ENCODE peak calls at places on chromosomes 1 and 21, in eight cellular contexts. X, Q, Z, F, I, P, H and E are unnamed samples. For H3K4me1, the result is how much of the 10 kb centered on the place peaks cover.

GRCh38 chr1:46489638-46490602 is at the start of gene DMBX1:
- DNase-seq in P (peak), X (peak), I (peak), Z (peak), H (no peak), F (peak), Q (peak), E (no peak)

GRCh38 chr1:188061881-188062280 is 1233.1 kb downstream of the PLA2G4A start:
- DNase-seq in I (no peak), P (no peak), H (no peak), F (no peak), Z (no peak), Q (no peak), X (no peak), E (no peak)

GRCh38 chr1:36411674-36412648 is 14.3 kb upstream of the LSM10 start:
- DNase-seq in F (no peak), Q (no peak), Z (no peak), P (no peak), X (no peak), I (no peak), H (peak), E (no peak)

GRCh38 chr1:57192256-57192655 is 226.4 kb upstream of the C8B start:
- DNase-seq in Q (no peak), I (no peak), X (no peak), F (no peak), P (no peak), H (no peak), Z (no peak), E (no peak)

GRCh38 chr1:54152696-54153095 is at the start of gene CDCP2:
- DNase-seq in F (no peak), Z (no peak), P (no peak), H (no peak), I (no peak), Q (no peak), X (no peak), E (no peak)

GRCh38 chr1:113538225-113538624 is 147.9 kb downstream of the MAGI3 start:
- DNase-seq in F (no peak), P (no peak), I (no peak), Z (no peak), Q (no peak), H (no peak), X (no peak), E (no peak)

GRCh38 chr1:109170051-109170775 is 43.5 kb upstream of the SARS1 start:
- DNase-seq in Z (no peak), P (no peak), X (no peak), I (no peak), H (no peak), Q (no peak), F (no peak), E (no peak)

GRCh38 chr1:247332901-247333361 is 1.3 kb upstream of the ZNF496 start:
- DNase-seq in H (no peak), X (peak), P (peak), I (peak), Z (peak), F (peak), Q (no peak), E (peak)

GRCh38 chr21:46393941-46394818 is 64.5 kb upstream of the DIP2A start:
- DNase-seq in F (no peak), X (no peak), Q (no peak), P (no peak), H (peak), Z (no peak), I (no peak), E (peak)

GRCh38 chr21:32413697-32414578 is 1.4 kb downstream of the EVA1C start:
- DNase-seq in Z (no peak), I (peak), F (peak), Q (no peak), P (peak), H (no peak), X (no peak), E (no peak)

GRCh38 chr21:43210454-43211084 is 41.8 kb downstream of the CRYAA start:
- DNase-seq in I (no peak), H (no peak), F (no peak), X (no peak), Z (no peak), P (peak), Q (no peak), E (no peak)

GRCh38 chr1:67679691-67680090 is 5.3 kb upstream of the GADD45A start:
- DNase-seq in F (no peak), I (no peak), Z (no peak), Q (no peak), H (no peak), P (no peak), X (no peak), E (no peak)

GRCh38 chr21:41605178-41605933 is 97.4 kb upstream of the TMPRSS2 start:
- DNase-seq in X (peak), Q (no peak), Z (peak), I (no peak), F (no peak), H (peak), P (peak), E (no peak)

GRCh38 chr1:183883629-183884028 is 78.7 kb downstream of the RGL1 start:
- DNase-seq in P (peak), Z (no peak), Q (no peak), X (no peak), I (no peak), F (peak), H (no peak), E (peak)

GRCh38 chr1:235960799-235961198 is 94.1 kb upstream of the LYST start:
- DNase-seq in Z (no peak), I (no peak), F (no peak), Q (no peak), P (no peak), H (no peak), X (no peak), E (no peak)

GRCh38 chr1:178614286-178614685 is 101.4 kb downstream of the TEX35 start:
- DNase-seq in Q (no peak), I (no peak), H (peak), F (no peak), Z (no peak), P (no peak), X (no peak), E (no peak)

GRCh38 chr1:56374026-56374974 is 205.1 kb downstream of the PLPP3 start:
- DNase-seq in Z (no peak), X (no peak), H (no peak), P (no peak), Q (no peak), I (peak), F (no peak), E (no peak)

GRCh38 chr1:18107671-18108312 is at the start of gene IGSF21:
- DNase-seq in I (no peak), F (no peak), Z (no peak), X (no peak), P (no peak), H (no peak), Q (no peak), E (no peak)

GRCh38 chr1:38804062-38804886 is 55.3 kb downstream of the RRAGC start:
- DNase-seq in H (no peak), F (no peak), I (no peak), Q (no peak), P (no peak), Z (no peak), X (no peak), E (no peak)

GRCh38 chr1:9836632-9836960 is 12.8 kb upstream of the CLSTN1 start:
- DNase-seq in Z (no peak), F (no peak), P (no peak), H (no peak), I (no peak), X (no peak), Q (no peak), E (no peak)

GRCh38 chr1:109369167-109369746 is 28.5 kb downstream of the SORT1 start:
- DNase-seq in P (peak), F (no peak), Q (no peak), I (no peak), Z (no peak), H (no peak), X (no peak), E (no peak)

GRCh38 chr1:110281363-110282290 is 57.5 kb upstream of the RBM15 start:
- DNase-seq in Z (no peak), Q (no peak), H (no peak), F (no peak), P (no peak), I (peak), X (no peak), E (no peak)

GRCh38 chr1:13554798-13555197 is 28.8 kb upstream of the PDPN start:
- DNase-seq in X (no peak), H (no peak), I (no peak), F (no peak), P (no peak), Z (no peak), Q (no peak), E (no peak)

GRCh38 chr1:159598196-159598595 is 10.6 kb downstream of the APCS start:
- DNase-seq in Q (peak), H (peak), P (no peak), F (no peak), I (no peak), Z (no peak), X (no peak), E (no peak)

GRCh38 chr21:36538761-36539160 is 58.8 kb upstream of the CLDN14 start:
- DNase-seq in Z (no peak), P (no peak), I (no peak), X (no peak), H (no peak), F (no peak), Q (no peak), E (no peak)
- H3K4me1 ChIP-seq in Z (under half), P (under half), I (under half), X (under half), H (under half), F (under half), Q (under half), E (under half)

GRCh38 chr1:152946248-152946647 is 758 bp upstream of the SPRR5 start:
- DNase-seq in Q (no peak), P (no peak), H (no peak), X (no peak), I (no peak), F (no peak), Z (no peak), E (no peak)
- TF ChIP-seq POLR2A in Q (no peak), P (no peak), H (no peak), X (no peak), I (no peak), F (no peak), Z (no peak), E (no peak)

GRCh38 chr1:239943761-239944160 is 147.9 kb upstream of the FMN2 start:
- DNase-seq in Z (no peak), F (no peak), P (no peak), X (no peak), I (no peak), Q (no peak), H (no peak), E (no peak)
- H3K4me1 ChIP-seq in Z (under half), F (under half), P (under half), X (under half), I (under half), Q (under half), H (under half), E (under half)

DNA sequence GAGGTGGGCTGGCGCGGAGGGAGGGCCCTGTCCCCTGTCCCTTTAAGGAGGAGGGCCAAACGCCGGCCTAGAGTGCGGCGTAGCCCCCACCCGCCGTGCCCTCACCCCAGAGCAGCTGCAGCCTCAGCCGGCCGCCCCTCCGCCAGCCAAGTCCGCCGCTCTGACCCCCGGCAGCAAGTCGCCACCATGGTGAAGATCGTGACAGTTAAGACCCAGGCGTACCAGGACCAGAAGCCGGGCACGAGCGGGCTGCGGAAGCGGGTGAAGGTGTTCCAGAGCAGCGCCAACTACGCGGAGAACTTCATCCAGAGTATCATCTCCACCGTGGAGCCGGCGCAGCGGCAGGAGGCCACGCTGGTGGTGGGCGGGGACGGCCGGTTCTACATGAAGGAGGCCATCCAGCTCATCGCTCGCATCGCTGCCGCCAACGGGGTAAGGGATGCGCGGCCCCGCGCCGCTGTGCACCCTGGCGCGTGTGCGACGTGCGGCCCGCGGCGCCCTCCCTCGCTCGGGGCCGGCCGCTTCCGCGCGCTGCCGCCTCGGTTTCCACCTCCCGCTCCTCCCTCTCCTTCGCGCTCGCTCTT is at the start of gene PGM1:
- DNase-seq in Z (peak), I (peak), Q (peak), P (peak), F (peak), H (peak), X (peak), E (peak)
- TF ChIP-seq POLR2A in Z (no peak), I (peak), Q (peak), P (no peak), F (peak), H (peak), X (peak), E (peak)

GRCh38 chr1:8398086-8398485 is 80.2 kb downstream of the SLC45A1 start:
- DNase-seq in X (no peak), I (no peak), H (no peak), Z (no peak), F (no peak), Q (no peak), P (no peak), E (no peak)

GRCh38 chr1:8398677-8399076 is 80.8 kb downstream of the SLC45A1 start:
- DNase-seq in P (no peak), I (no peak), H (no peak), Z (no peak), F (no peak), Q (no peak), X (no peak), E (no peak)

GRCh38 chr1:8396083-8396911 is 78.4 kb downstream of the SLC45A1 start:
- DNase-seq in X (no peak), F (no peak), I (no peak), P (no peak), H (no peak), Z (no peak), Q (no peak), E (no peak)

GRCh38 chr1:8396912-8397406 is 79.0 kb downstream of the SLC45A1 start:
- DNase-seq in X (no peak), Q (peak), P (no peak), H (peak), I (peak), F (peak), Z (no peak), E (peak)

GRCh38 chr1:8397511-8397910 is 79.6 kb downstream of the SLC45A1 start:
- DNase-seq in H (no peak), Q (no peak), Z (no peak), F (no peak), X (no peak), P (no peak), I (no peak), E (no peak)
- H3K4me1 ChIP-seq in H (under half), Q (under half), Z (half or more), F (under half), X (under half), P (under half), I (under half), E (half or more)

DNA sequence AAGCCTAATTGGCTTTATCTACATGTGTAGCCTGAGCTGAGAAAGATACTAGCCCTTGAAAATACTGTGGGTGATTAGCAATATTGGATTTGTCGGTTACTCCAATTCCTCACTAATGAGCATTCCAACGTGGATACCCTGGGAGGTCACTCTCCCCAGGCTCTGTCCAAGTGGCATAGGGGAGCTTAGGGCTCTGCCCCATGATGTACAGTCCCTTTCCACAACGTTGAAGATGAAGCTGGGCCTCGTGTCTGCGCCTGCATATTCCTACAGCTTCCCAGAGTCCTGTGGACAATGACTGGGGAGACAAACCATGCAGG is 2.6 kb downstream of the RCC1 start:
- DNase-seq in P (no peak), I (no peak), X (no peak), H (no peak), Q (no peak), Z (no peak), F (no peak), E (no peak)
- TF ChIP-seq POLR2A in P (no peak), I (no peak), X (no peak), H (peak), Q (no peak), Z (no peak), F (no peak), E (no peak)

GRCh38 chr21:45087022-45087823 is 12.8 kb downstream of the ADARB1 start:
- DNase-seq in Q (no peak), F (no peak), I (no peak), H (no peak), P (no peak), X (no peak), Z (no peak), E (no peak)

GRCh38 chr21:45085700-45086099 is 11.3 kb downstream of the ADARB1 start:
- DNase-seq in Q (no peak), I (no peak), X (no peak), H (no peak), P (no peak), F (no peak), Z (no peak), E (no peak)

GRCh38 chr21:45086342-45086958 is 12.1 kb downstream of the ADARB1 start:
- DNase-seq in P (no peak), Z (no peak), F (no peak), X (no peak), I (no peak), Q (no peak), H (no peak), E (no peak)

GRCh38 chr21:45084121-45084520 is 9.7 kb downstream of the ADARB1 start:
- DNase-seq in Q (no peak), X (no peak), H (no peak), P (no peak), Z (no peak), F (no peak), I (no peak), E (no peak)

GRCh38 chr21:45084881-45085536 is 10.6 kb downstream of the ADARB1 start:
- DNase-seq in H (no peak), Q (no peak), P (no peak), I (no peak), Z (no peak), X (no peak), F (no peak), E (no peak)
- H3K4me1 ChIP-seq in H (under half), Q (under half), P (under half), I (under half), Z (half or more), X (under half), F (under half), E (under half)

DNA sequence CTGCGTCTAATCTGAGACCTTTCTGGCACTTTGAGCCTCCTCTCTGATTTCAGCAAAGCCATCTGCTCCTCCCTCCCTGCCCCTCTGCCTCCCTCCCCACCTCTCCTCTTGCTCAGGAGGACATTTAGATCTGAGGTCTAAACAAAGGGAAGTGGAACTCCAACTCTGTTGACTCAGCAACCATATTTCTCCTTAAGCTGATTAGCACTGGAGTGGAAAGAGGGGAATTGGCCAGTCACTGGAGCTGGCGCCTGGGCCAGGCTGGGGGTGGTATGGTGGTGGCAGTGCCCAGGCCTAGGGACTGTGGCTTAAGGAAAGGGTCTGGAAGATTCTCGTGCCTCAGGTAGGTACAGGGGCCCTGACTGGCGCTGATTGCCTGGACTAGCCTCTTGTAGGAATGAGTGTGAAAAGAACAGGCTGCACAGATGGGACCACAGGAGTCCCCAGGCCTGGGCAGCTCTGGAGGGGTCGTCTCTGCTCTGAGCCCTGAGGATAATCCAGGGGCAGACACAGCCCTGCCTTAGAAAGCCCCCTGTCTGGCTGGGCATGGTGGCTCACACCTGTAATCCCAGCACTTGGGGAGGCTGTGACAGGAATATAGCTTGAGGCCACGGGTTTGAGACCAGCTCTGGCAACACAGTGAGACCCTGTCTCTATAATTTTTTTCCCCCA is 11.9 kb downstream of the SH2D2A start:
- DNase-seq in P (no peak), X (no peak), H (no peak), Q (no peak), Z (no peak), I (peak), F (no peak), E (no peak)
- TF ChIP-seq POLR2A in P (no peak), X (no peak), H (no peak), Q (no peak), Z (no peak), I (no peak), F (no peak), E (no peak)

DNA sequence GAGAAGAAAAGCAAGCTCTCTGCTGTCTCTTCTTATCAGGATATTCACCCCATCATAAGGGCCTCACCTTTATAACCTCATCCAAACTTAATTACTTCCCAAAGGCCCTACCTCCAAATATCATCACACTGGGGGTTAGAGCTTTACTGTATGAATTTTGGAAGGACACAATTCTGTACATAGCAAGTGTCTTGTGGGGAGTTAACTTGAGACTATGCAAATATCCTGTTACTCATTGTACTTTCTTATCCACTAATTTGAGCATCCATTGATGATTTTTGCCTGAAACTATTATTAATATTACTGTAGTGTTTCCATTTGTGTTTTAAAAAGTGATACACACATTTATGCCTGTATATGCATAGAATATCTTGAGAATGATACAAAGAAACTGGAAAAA is 129.1 kb upstream of the IVNS1ABP start:
- DNase-seq in F (no peak), I (no peak), Q (no peak), P (no peak), X (no peak), Z (no peak), H (no peak), E (no peak)
- H3K4me1 ChIP-seq in F (under half), I (under half), Q (under half), P (under half), X (under half), Z (under half), H (under half), E (under half)

GRCh38 chr1:208962867-208963266 is 620.6 kb upstream of the CAMK1G start:
- DNase-seq in I (no peak), Z (no peak), F (no peak), X (no peak), H (no peak), Q (no peak), P (no peak), E (no peak)
- TF ChIP-seq POLR2A in I (no peak), Z (no peak), F (no peak), X (no peak), H (no peak), Q (no peak), P (no peak), E (no peak)